ENCODE peak calls at places on chromosome 2, in four cellular contexts. U, C, S and V are unnamed samples. For H3K27me3, the result is how much of the 10 kb centered on the place peaks cover.

GRCh38 chr2:43276517-43276931 is 50.1 kb upstream of the ZFP36L2 start:
- DNase-seq in U (no peak), C (no peak), S (no peak), V (no peak)

GRCh38 chr2:14340703-14341102 is 291.8 kb upstream of the LRATD1 start:
- DNase-seq in U (no peak), S (no peak), C (no peak), V (no peak)

GRCh38 chr2:128745946-128746345 is 427.3 kb upstream of the HS6ST1 start:
- DNase-seq in C (no peak), U (no peak), S (no peak), V (no peak)

GRCh38 chr2:154995332-154995731 is 296.8 kb downstream of the KCNJ3 start:
- DNase-seq in U (no peak), C (no peak), S (no peak), V (no peak)

GRCh38 chr2:160989778-160990177 is 170.4 kb upstream of the TANK start:
- DNase-seq in C (no peak), S (no peak), U (no peak), V (no peak)

GRCh38 chr2:41004700-41005099 is 552.8 kb upstream of the SLC8A1 start:
- DNase-seq in C (no peak), S (no peak), U (no peak), V (no peak)

GRCh38 chr2:54897420-54898310 is 152.6 kb downstream of the RTN4 start:
- DNase-seq in U (no peak), C (no peak), S (peak), V (no peak)

GRCh38 chr2:83069724-83070123 is 1389.4 kb downstream of the SUCLG1 start:
- DNase-seq in C (no peak), U (no peak), S (no peak), V (no peak)

GRCh38 chr2:49045083-49045482 is 109.2 kb downstream of the FSHR start:
- DNase-seq in C (no peak), U (no peak), S (no peak), V (no peak)

GRCh38 chr2:119323459-119323858 is 43.2 kb downstream of the C2orf76 start:
- DNase-seq in U (no peak), S (no peak), C (no peak), V (no peak)

GRCh38 chr2:56127013-56127772 is 56.6 kb upstream of the CCDC85A start:
- DNase-seq in S (no peak), C (no peak), U (no peak), V (no peak)

GRCh38 chr2:213627835-213628234 is 343.6 kb downstream of the SPAG16 start:
- DNase-seq in C (no peak), U (no peak), S (no peak), V (no peak)

GRCh38 chr2:120501591-120501990 is 155.7 kb downstream of the INHBB start:
- DNase-seq in C (no peak), S (no peak), U (no peak), V (no peak)

GRCh38 chr2:120503793-120504571 is 158.0 kb downstream of the INHBB start:
- DNase-seq in S (no peak), C (no peak), U (no peak), V (no peak)

GRCh38 chr2:120502357-120502756 is 156.4 kb downstream of the INHBB start:
- DNase-seq in S (no peak), U (no peak), C (no peak), V (no peak)

GRCh38 chr2:120503206-120503792 is 157.4 kb downstream of the INHBB start:
- DNase-seq in U (no peak), S (no peak), C (no peak), V (no peak)

GRCh38 chr2:120502761-120503160 is 156.8 kb downstream of the INHBB start:
- DNase-seq in U (no peak), S (no peak), C (no peak), V (no peak)
- H3K27me3 ChIP-seq in U (under half), S (under half), C (under half), V (under half)

DNA sequence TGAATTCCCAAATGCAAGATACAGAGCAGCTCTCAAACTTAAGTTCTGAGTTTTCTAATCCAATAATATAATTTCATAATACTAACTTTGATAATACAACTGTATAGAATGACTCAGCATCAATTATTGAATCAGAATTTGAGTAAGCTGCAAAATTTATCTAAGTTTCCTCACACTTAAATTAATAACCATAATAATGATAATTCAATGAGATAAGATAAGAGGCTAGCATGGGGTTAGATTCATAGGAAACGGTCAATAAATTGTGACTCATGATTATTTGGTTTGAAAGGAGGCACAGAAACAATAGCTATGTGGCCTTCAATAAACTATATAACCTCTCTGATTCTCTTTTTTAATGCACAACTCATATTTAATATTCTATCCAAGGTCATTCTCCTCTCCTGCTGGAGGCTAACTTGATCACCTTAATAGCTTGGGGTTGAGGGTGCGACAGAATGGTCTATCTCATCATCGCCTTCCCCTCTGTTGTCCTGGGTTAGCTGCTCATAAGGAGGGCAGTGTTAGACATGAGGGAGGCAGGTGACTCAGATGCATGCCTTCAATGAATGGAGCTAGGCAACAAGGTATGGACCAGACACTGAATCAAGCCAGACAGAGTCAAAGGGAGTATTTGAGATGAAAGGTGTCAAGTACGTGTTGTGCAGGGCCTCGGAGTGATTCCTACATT is 36.2 kb upstream of the BMP10 start:
- DNase-seq in S (no peak), C (no peak), U (no peak), V (no peak)
- H3K4me3 ChIP-seq in S (peak), C (no peak), U (no peak), V (no peak)

GRCh38 chr2:10162586-10163497 is 40.3 kb downstream of the RRM2 start:
- DNase-seq in S (no peak), C (no peak), U (no peak), V (no peak)
- TF ChIP-seq CTCF in S (peak), C (no peak), U (no peak), V (peak)

DNA sequence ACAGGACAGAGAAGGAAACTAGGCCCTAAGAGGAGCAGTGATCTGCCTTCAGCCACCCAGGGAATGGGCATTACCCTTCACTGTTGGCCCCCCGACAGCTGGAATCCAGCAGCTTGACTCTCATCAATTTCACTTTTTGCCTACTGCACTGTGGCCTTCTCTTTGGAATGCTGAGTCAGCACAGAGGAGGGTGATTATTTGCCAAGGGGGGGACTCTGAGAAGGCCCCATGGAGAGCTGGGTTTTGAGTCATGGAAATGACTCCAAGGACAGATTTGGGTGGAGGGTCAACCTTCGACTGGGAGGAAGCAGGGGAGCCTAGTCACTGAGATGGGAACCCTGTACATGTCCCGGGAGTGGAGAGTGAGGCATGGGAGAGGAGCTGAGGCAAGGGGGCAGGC is 38.1 kb upstream of the NTSR2 start:
- DNase-seq in C (no peak), S (no peak), U (no peak), V (no peak)
- H3K27me3 ChIP-seq in C (under half), S (under half), U (under half), V (under half)